ENCODE peak calls at places on chromosomes 6 and 20, in six cellular contexts. One of them, this sample, is unnamed.
A peak's percentile ranks its signal among the peaks of the same experiment; 100 is the strongest.

GRCh38 chr6:41560440-41561192 is 14.4 kb downstream of the FOXP4 start:
- DNase-seq in IMR-90: no peak
- DNase-seq in neuronal stem cell: peak; percentile 49
- DNase-seq in H9: peak; percentile 84
- DNase-seq in mesendoderm: peak; percentile 89
- DNase-seq in H1: peak; percentile 80
- DNase-seq in this sample: peak; percentile 55

GRCh38 chr6:84457276-84457675 is 229.8 kb upstream of the CEP162 start:
- DNase-seq in IMR-90: no peak
- DNase-seq in neuronal stem cell: no peak
- DNase-seq in H9: no peak
- DNase-seq in mesendoderm: peak; percentile 3
- DNase-seq in H1: no peak
- DNase-seq in this sample: no peak

GRCh38 chr6:65776332-65776731 is 69.3 kb upstream of the EYS start:
- DNase-seq in IMR-90: no peak
- DNase-seq in neuronal stem cell: no peak
- DNase-seq in H9: peak; percentile 38
- DNase-seq in mesendoderm: peak; percentile 75
- DNase-seq in H1: no peak
- DNase-seq in this sample: peak; percentile 25

GRCh38 chr6:92906385-92906784 is 513.0 kb downstream of the EPHA7 start:
- DNase-seq in IMR-90: no peak
- DNase-seq in neuronal stem cell: no peak
- DNase-seq in H9: no peak
- DNase-seq in mesendoderm: peak; percentile 8
- DNase-seq in H1: no peak
- DNase-seq in this sample: peak; percentile 36

GRCh38 chr6:45677381-45677992 is 299.8 kb upstream of the SUPT3H start:
- DNase-seq in IMR-90: peak; percentile 66
- DNase-seq in neuronal stem cell: no peak
- DNase-seq in H9: no peak
- DNase-seq in mesendoderm: no peak
- DNase-seq in H1: no peak
- DNase-seq in this sample: peak; percentile 68

GRCh38 chr20:953742-954141 is 37.6 kb upstream of the ANGPT4 start:
- DNase-seq in IMR-90: no peak
- DNase-seq in neuronal stem cell: no peak
- DNase-seq in H9: no peak
- DNase-seq in mesendoderm: peak; percentile 37
- DNase-seq in H1: no peak
- DNase-seq in this sample: no peak

GRCh38 chr6:158011478-158011920 is 29.8 kb downstream of the SYNJ2 start:
- DNase-seq in IMR-90: peak; percentile 65
- DNase-seq in neuronal stem cell: no peak
- DNase-seq in H9: no peak
- DNase-seq in mesendoderm: no peak
- DNase-seq in H1: no peak
- DNase-seq in this sample: peak; percentile 64

GRCh38 chr6:141753180-141753579 is 379.5 kb upstream of the GJE1 start:
- DNase-seq in IMR-90: no peak
- DNase-seq in neuronal stem cell: no peak
- DNase-seq in H9: no peak
- DNase-seq in mesendoderm: no peak
- DNase-seq in H1: no peak
- DNase-seq in this sample: no peak

GRCh38 chr6:162076816-162077215 is 650.8 kb downstream of the PRKN start:
- DNase-seq in IMR-90: no peak
- DNase-seq in neuronal stem cell: no peak
- DNase-seq in H9: no peak
- DNase-seq in mesendoderm: no peak
- DNase-seq in H1: no peak
- DNase-seq in this sample: no peak

GRCh38 chr6:148530394-148530923 is 187.8 kb downstream of the SASH1 start:
- DNase-seq in IMR-90: peak; percentile 98
- DNase-seq in neuronal stem cell: no peak
- DNase-seq in H9: peak; percentile 47
- DNase-seq in mesendoderm: peak; percentile 85
- DNase-seq in H1: no peak
- DNase-seq in this sample: peak; percentile 87

GRCh38 chr6:136103101-136103688 is 146.9 kb downstream of the MTFR2 start:
- DNase-seq in IMR-90: peak; percentile 51
- DNase-seq in neuronal stem cell: no peak
- DNase-seq in H9: no peak
- DNase-seq in mesendoderm: peak; percentile 22
- DNase-seq in H1: no peak
- DNase-seq in this sample: peak; percentile 88

GRCh38 chr6:32685603-32686002 is 19.1 kb upstream of the HLA-DQB1 start:
- DNase-seq in IMR-90: peak; percentile 39
- DNase-seq in neuronal stem cell: no peak
- DNase-seq in H9: no peak
- DNase-seq in mesendoderm: no peak
- DNase-seq in H1: no peak
- DNase-seq in this sample: peak; percentile 8

GRCh38 chr6:97294451-97294850 is 11.4 kb upstream of the MMS22L start:
- DNase-seq in IMR-90: peak; percentile 79
- DNase-seq in neuronal stem cell: no peak
- DNase-seq in H9: no peak
- DNase-seq in mesendoderm: no peak
- DNase-seq in H1: no peak
- DNase-seq in this sample: no peak

GRCh38 chr6:116764961-116765841 is at the start of gene FAM162B:
- DNase-seq in IMR-90: peak; percentile 32
- DNase-seq in neuronal stem cell: peak; percentile 40
- DNase-seq in H9: peak; percentile 79
- DNase-seq in mesendoderm: peak; percentile 68
- DNase-seq in H1: peak; percentile 75
- DNase-seq in this sample: peak; percentile 44

GRCh38 chr6:31882344-31882743 is 3.5 kb upstream of the SLC44A4 start:
- DNase-seq in IMR-90: peak; percentile 59
- DNase-seq in neuronal stem cell: no peak
- DNase-seq in H9: no peak
- DNase-seq in mesendoderm: no peak
- DNase-seq in H1: no peak
- DNase-seq in this sample: peak; percentile 26

GRCh38 chr6:149060300-149060984 is 257.1 kb upstream of the TAB2 start:
- DNase-seq in IMR-90: peak; percentile 43
- DNase-seq in neuronal stem cell: no peak
- DNase-seq in H9: no peak
- DNase-seq in mesendoderm: no peak
- DNase-seq in H1: no peak
- DNase-seq in this sample: peak; percentile 54

GRCh38 chr6:141467881-141468280 is 664.8 kb upstream of the GJE1 start:
- DNase-seq in IMR-90: no peak
- DNase-seq in neuronal stem cell: no peak
- DNase-seq in H9: no peak
- DNase-seq in mesendoderm: peak; percentile 92
- DNase-seq in H1: no peak
- DNase-seq in this sample: peak; percentile 18

GRCh38 chr6:13674533-13675190 is 37.0 kb downstream of the RANBP9 start:
- DNase-seq in IMR-90: no peak
- DNase-seq in neuronal stem cell: no peak
- DNase-seq in H9: no peak
- DNase-seq in mesendoderm: peak; percentile 44
- DNase-seq in H1: no peak
- DNase-seq in this sample: no peak

GRCh38 chr6:37303891-37304503 is 46.1 kb upstream of the TMEM217 start:
- DNase-seq in IMR-90: peak; percentile 60
- DNase-seq in neuronal stem cell: no peak
- DNase-seq in H9: no peak
- DNase-seq in mesendoderm: no peak
- DNase-seq in H1: no peak
- DNase-seq in this sample: peak; percentile 54

GRCh38 chr6:37125779-37126553 is 44.0 kb upstream of the PIM1 start:
- DNase-seq in IMR-90: no peak
- DNase-seq in neuronal stem cell: peak; percentile 97
- DNase-seq in H9: peak; percentile 83
- DNase-seq in mesendoderm: peak; percentile 100
- DNase-seq in H1: peak; percentile 81
- DNase-seq in this sample: no peak

GRCh38 chr6:116326392-116326717 is 44.4 kb upstream of the DSE start:
- DNase-seq in IMR-90: no peak
- DNase-seq in neuronal stem cell: no peak
- DNase-seq in H9: no peak
- DNase-seq in mesendoderm: no peak
- DNase-seq in H1: no peak
- DNase-seq in this sample: no peak

GRCh38 chr6:106823732-106824351 is 150.7 kb downstream of the CD24 start:
- DNase-seq in IMR-90: no peak
- DNase-seq in neuronal stem cell: no peak
- DNase-seq in H9: peak; percentile 91
- DNase-seq in mesendoderm: peak; percentile 83
- DNase-seq in H1: peak; percentile 59
- DNase-seq in this sample: no peak

GRCh38 chr6:170449835-170450753 is 103.0 kb downstream of the PSMB1 start:
- DNase-seq in IMR-90: no peak
- DNase-seq in neuronal stem cell: no peak
- DNase-seq in H9: no peak
- DNase-seq in mesendoderm: no peak
- DNase-seq in H1: no peak
- DNase-seq in this sample: no peak

GRCh38 chr20:31833130-31833930 is 12.1 kb downstream of the FOXS1 start:
- DNase-seq in IMR-90: peak; percentile 20
- DNase-seq in neuronal stem cell: peak; percentile 80
- DNase-seq in H9: peak; percentile 94
- DNase-seq in mesendoderm: peak; percentile 89
- DNase-seq in H1: peak; percentile 99
- DNase-seq in this sample: peak; percentile 73

GRCh38 chr6:90192857-90193256 is 103.8 kb downstream of the BACH2 start:
- DNase-seq in IMR-90: no peak
- DNase-seq in neuronal stem cell: no peak
- DNase-seq in H9: no peak
- DNase-seq in mesendoderm: no peak
- DNase-seq in H1: no peak
- DNase-seq in this sample: no peak
- H3K23ac ChIP-seq in IMR-90: no peak overlapping the region
- H3K23ac ChIP-seq in neuronal stem cell: no peak overlapping the region
- H3K23ac ChIP-seq in H9: no peak overlapping the region
- H3K23ac ChIP-seq in mesendoderm: no peak overlapping the region
- H3K23ac ChIP-seq in H1: no peak overlapping the region
- H3K23ac ChIP-seq in this sample: no peak overlapping the region

GRCh38 chr6:16759646-16760535 is 1.4 kb downstream of the ATXN1 start:
- DNase-seq in IMR-90: peak; percentile 84
- DNase-seq in neuronal stem cell: peak; percentile 62
- DNase-seq in H9: peak; percentile 64
- DNase-seq in mesendoderm: peak; percentile 81
- DNase-seq in H1: peak; percentile 79
- DNase-seq in this sample: peak; percentile 89
- H3K4ac ChIP-seq in IMR-90: peak overlapping the region; percentile 86
- H3K4ac ChIP-seq in neuronal stem cell: peak overlapping the region; percentile 76
- H3K4ac ChIP-seq in H9: no peak overlapping the region
- H3K4ac ChIP-seq in mesendoderm: no peak overlapping the region
- H3K4ac ChIP-seq in H1: no peak overlapping the region
- H3K4ac ChIP-seq in this sample: peak overlapping the region; percentile 91

DNA sequence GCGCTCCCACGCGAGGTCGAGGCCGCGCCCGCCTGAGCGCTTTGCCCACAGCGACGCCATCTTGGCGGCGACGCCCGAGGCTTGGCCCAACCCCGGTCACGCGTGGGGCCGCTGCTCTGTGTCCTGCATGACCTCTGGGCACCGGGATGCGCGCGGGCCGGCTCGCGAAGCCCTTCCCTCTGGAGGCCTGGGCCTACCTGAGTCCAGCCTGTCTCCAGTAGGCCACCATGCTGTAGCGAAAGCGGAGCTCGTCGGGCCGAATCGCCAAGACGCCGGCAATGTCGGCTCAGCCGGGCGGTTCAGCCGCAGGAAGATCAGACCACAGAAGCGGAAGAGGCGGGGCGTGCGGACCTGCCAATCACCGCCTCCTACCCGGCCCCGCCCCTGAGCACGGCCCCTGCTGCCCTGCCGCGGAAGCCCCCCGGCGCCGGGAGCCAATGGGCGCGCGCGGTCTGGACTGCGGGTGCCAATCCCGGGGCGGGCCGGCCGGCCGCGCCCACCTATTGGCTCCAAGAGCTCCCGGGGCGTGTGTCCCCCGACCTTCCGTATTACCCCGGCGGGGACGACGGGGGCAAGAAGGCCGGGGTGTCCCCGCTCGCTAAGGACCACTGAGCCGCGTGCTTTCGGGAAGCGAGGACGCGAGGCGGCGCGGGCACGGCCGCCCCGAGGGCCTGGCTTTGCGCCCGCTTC is at the start of gene ATP5F1E:
- DNase-seq in IMR-90: peak; percentile 89
- DNase-seq in neuronal stem cell: peak; percentile 94
- DNase-seq in H9: peak; percentile 96
- DNase-seq in mesendoderm: peak; percentile 97
- DNase-seq in H1: peak; percentile 94
- DNase-seq in this sample: peak; percentile 95
- H3K23ac ChIP-seq in IMR-90: peak within 1 kb of the TSS; percentile 99
- H3K23ac ChIP-seq in neuronal stem cell: peak within 1 kb of the TSS; percentile 96
- H3K23ac ChIP-seq in H9: no peak within 1 kb of the TSS
- H3K23ac ChIP-seq in mesendoderm: peak within 1 kb of the TSS; percentile 95
- H3K23ac ChIP-seq in H1: no peak within 1 kb of the TSS
- H3K23ac ChIP-seq in this sample: peak within 1 kb of the TSS; percentile 96

DNA sequence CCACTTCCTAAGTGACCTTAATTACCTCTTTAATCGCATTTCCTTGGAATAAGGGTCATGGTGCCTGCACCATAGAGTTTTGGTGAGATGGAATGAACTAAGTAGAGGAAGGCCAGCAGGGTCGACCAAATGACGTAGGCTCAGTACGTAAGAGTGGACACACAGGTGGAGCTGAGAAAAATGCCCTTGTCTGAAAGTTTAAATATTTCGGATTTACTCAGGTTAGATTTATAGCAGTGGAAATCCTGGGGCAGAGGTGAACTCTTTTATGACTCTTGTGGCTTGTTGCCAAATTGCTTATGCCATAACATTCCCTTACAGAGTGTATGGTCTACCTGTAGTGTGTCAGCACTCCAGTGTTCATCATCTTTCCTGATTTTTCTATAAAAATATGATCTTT is 23.6 kb upstream of the BTBD3 start:
- DNase-seq in IMR-90: no peak
- DNase-seq in neuronal stem cell: no peak
- DNase-seq in H9: no peak
- DNase-seq in mesendoderm: no peak
- DNase-seq in H1: no peak
- DNase-seq in this sample: no peak
- H3K4ac ChIP-seq in IMR-90: peak overlapping the region; percentile 44
- H3K4ac ChIP-seq in neuronal stem cell: no peak overlapping the region
- H3K4ac ChIP-seq in H9: no peak overlapping the region
- H3K4ac ChIP-seq in mesendoderm: no peak overlapping the region
- H3K4ac ChIP-seq in H1: no peak overlapping the region
- H3K4ac ChIP-seq in this sample: no peak overlapping the region

DNA sequence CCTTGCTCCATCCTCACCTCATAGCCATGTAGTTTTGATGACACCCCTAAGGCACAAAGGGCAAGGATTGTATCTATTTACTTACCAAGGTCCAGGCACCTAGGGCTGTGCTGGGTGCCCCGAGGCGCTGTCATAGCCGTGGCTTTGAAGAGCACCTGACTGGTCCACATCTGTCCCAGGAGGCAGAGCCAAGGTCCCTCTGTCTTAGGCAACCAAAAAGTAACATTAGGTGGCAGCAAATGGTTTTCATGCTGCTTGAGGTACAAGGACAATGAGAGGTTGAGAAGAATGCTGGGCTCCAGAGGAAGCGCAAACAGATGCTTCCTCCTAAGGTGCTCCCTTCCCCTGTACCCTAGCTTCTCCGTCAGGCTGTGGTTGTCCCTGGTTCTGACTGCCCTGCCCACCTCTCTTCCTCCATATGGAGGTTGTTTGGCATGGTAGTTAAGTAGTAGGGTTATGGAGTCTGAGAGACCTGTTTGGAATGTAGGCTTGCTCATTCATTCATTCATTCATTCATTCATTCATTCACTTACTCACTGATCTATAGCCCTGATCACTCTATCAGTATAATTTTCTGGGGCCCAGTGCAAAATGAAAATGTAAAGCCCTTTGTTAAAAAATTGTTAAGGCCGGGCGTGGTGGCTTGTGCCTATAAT is 3.0 kb upstream of the UQCC2 start:
- DNase-seq in IMR-90: no peak
- DNase-seq in neuronal stem cell: no peak
- DNase-seq in H9: no peak
- DNase-seq in mesendoderm: no peak
- DNase-seq in H1: no peak
- DNase-seq in this sample: no peak
- H3K23ac ChIP-seq in IMR-90: no peak overlapping the region
- H3K23ac ChIP-seq in neuronal stem cell: no peak overlapping the region
- H3K23ac ChIP-seq in H9: no peak overlapping the region
- H3K23ac ChIP-seq in mesendoderm: no peak overlapping the region
- H3K23ac ChIP-seq in H1: no peak overlapping the region
- H3K23ac ChIP-seq in this sample: no peak overlapping the region